ENCODE peak calls at places on chromosomes 7 and 10, in six cellular contexts. Z, H, D, Y, Q and N are unnamed samples.
A peak's percentile ranks its signal among the peaks of the same experiment; 100 is the strongest.

GRCh38 chr7:50865450-50865849 is 82.8 kb upstream of the GRB10 start:
- DNase-seq in Z (no peak), H (no peak), D (no peak), Y (no peak), Q (no peak), N (no peak)

GRCh38 chr10:33982995-33983394 is 648.5 kb upstream of the NRP1 start:
- DNase-seq in Z (no peak), H (no peak), D (no peak), Y (no peak), Q (no peak), N (no peak)

GRCh38 chr7:55469271-55469681 is 103.0 kb downstream of the VOPP1 start:
- DNase-seq in Z (peak; percentile 17), H (no peak), D (no peak), Y (no peak), Q (peak; percentile 75), N (no peak)

GRCh38 chr10:57776688-57777432 is 490.8 kb downstream of the IPMK start:
- DNase-seq in Z (no peak), H (no peak), D (no peak), Y (no peak), Q (no peak), N (no peak)

GRCh38 chr7:35463176-35463575 is 209.3 kb upstream of the TBX20 start:
- DNase-seq in Z (no peak), H (no peak), D (no peak), Y (no peak), Q (peak; percentile 32), N (peak; percentile 89)

GRCh38 chr10:62096534-62096933 is 172.1 kb downstream of the RTKN2 start:
- DNase-seq in Z (no peak), H (no peak), D (no peak), Y (no peak), Q (no peak), N (no peak)

GRCh38 chr10:22103701-22104100 is 100.2 kb upstream of the DNAJC1 start:
- DNase-seq in Z (no peak), H (no peak), D (no peak), Y (no peak), Q (peak; percentile 16), N (peak; percentile 31)

GRCh38 chr10:46304671-46305429 is 18.1 kb downstream of the ANTXRL start:
- DNase-seq in Z (no peak), H (no peak), D (no peak), Y (no peak), Q (no peak), N (no peak)

GRCh38 chr7:49398730-49399129 is 374.7 kb upstream of the VWC2 start:
- DNase-seq in Z (no peak), H (no peak), D (no peak), Y (no peak), Q (no peak), N (no peak)

GRCh38 chr10:80598951-80599350 is 61.2 kb downstream of the SH2D4B start:
- DNase-seq in Z (no peak), H (no peak), D (no peak), Y (no peak), Q (no peak), N (no peak)

GRCh38 chr7:36280840-36281812 is 108.5 kb upstream of the ANLN start:
- DNase-seq in Z (no peak), H (peak; percentile 68), D (peak; percentile 14), Y (no peak), Q (no peak), N (no peak)

GRCh38 chr7:133815677-133816210 is 311.4 kb upstream of the LRGUK start:
- DNase-seq in Z (no peak), H (no peak), D (no peak), Y (no peak), Q (no peak), N (no peak)

GRCh38 chr7:124701955-124702354 is 63.6 kb downstream of the GPR37 start:
- DNase-seq in Z (no peak), H (no peak), D (no peak), Y (no peak), Q (no peak), N (no peak)

GRCh38 chr10:93993782-93994668 is at the start of gene PLCE1:
- DNase-seq in Z (no peak), H (peak; percentile 46), D (no peak), Y (peak; percentile 47), Q (no peak), N (no peak)

GRCh38 chr10:81848514-81848913 is 26.5 kb upstream of the NRG3 start:
- DNase-seq in Z (no peak), H (no peak), D (no peak), Y (no peak), Q (no peak), N (no peak)